ENCODE peak calls at places on chromosomes 5 and 9, in six cellular contexts. C is activated T-helper 1 cell treated with anti-CD3 and anti-CD28 coated beads, Interleukin-2, amount 50 U/mL, for 16 hours; Z is activated naive CD8-positive, alpha-beta T cell treated with anti-CD3 and anti-CD28 coated beads, Interleukin-2, amount 50 U/mL, for 24 hours; P is Calu3; W is posterior cingulate gyrus; L is HTR-8/SVneo. B is an unnamed sample.

GRCh38 chr9:129490583-129491485 is 130.1 kb downstream of the C9orf50 start:
- DNase-seq in C (no peak), W (no peak), L (no peak), P (no peak), Z (no peak), B (no peak)

GRCh38 chr5:131751551-131751950 is 45.3 kb downstream of the FNIP1 start:
- DNase-seq in W (no peak), Z (no peak), P (no peak), C (no peak), L (no peak), B (no peak)

GRCh38 chr9:92186631-92187030 is 71.4 kb upstream of the SPTLC1 start:
- DNase-seq in Z (no peak), P (no peak), C (no peak), W (no peak), L (no peak), B (no peak)

GRCh38 chr9:129900263-129901041 is 65.2 kb downstream of the USP20 start:
- DNase-seq in W (no peak), P (no peak), Z (no peak), C (no peak), L (no peak), B (peak)

GRCh38 chr5:165134146-165134545 is 1628.7 kb downstream of the MAT2B start:
- DNase-seq in Z (no peak), W (no peak), P (no peak), C (no peak), L (no peak), B (no peak)

GRCh38 chr5:113806823-113807222 is 293.3 kb downstream of the YTHDC2 start:
- DNase-seq in Z (no peak), P (peak), C (no peak), W (peak), L (no peak), B (peak)

GRCh38 chr5:181188700-181189362 is 16.2 kb downstream of the TRIM7 start:
- DNase-seq in W (peak), L (no peak), C (peak), Z (peak), P (peak), B (peak)

GRCh38 chr5:155794801-155795200 is 532.2 kb upstream of the SGCD start:
- DNase-seq in Z (no peak), P (no peak), W (no peak), L (no peak), C (no peak), B (no peak)

GRCh38 chr5:89946514-89946913 is 463.0 kb downstream of the CETN3 start:
- DNase-seq in L (no peak), W (no peak), P (no peak), Z (no peak), C (no peak), B (no peak)

GRCh38 chr5:139642213-139642612 is 5.9 kb upstream of the CXXC5 start:
- DNase-seq in W (peak), C (no peak), P (no peak), Z (no peak), L (no peak), B (no peak)

GRCh38 chr9:111955048-111955447 is 58.4 kb downstream of the UGCG start:
- DNase-seq in Z (no peak), W (no peak), L (no peak), P (no peak), C (no peak), B (no peak)

GRCh38 chr5:103467831-103468230 is 94.8 kb downstream of the NUDT12 start:
- DNase-seq in Z (no peak), C (no peak), W (no peak), P (no peak), L (no peak), B (no peak)

GRCh38 chr5:159459951-159460538 is 129.8 kb upstream of the IL12B start:
- DNase-seq in L (no peak), Z (no peak), W (no peak), P (peak), C (no peak), B (no peak)

GRCh38 chr5:92769986-92770385 is 811.0 kb downstream of the NR2F1-AS1 start:
- DNase-seq in W (no peak), C (no peak), Z (no peak), P (no peak), L (no peak), B (no peak)

GRCh38 chr9:107337676-107338590 is 54.9 kb downstream of the RAD23B start:
- DNase-seq in P (no peak), Z (no peak), C (no peak), W (peak), L (no peak), B (peak)

GRCh38 chr5:33737697-33738096 is 154.1 kb downstream of the ADAMTS12 start:
- DNase-seq in W (no peak), P (no peak), L (no peak), C (no peak), Z (no peak), B (no peak)

GRCh38 chr9:109037946-109038345 is 24.6 kb upstream of the CTNNAL1 start:
- DNase-seq in C (no peak), W (no peak), P (no peak), Z (no peak), L (no peak), B (no peak)

GRCh38 chr5:10351199-10351881 is 2.2 kb upstream of the MARCHF6 start:
- DNase-seq in L (no peak), Z (no peak), P (peak), C (no peak), W (no peak), B (peak)

GRCh38 chr5:43636076-43636475 is 33.1 kb downstream of the NNT start:
- DNase-seq in W (no peak), L (no peak), P (no peak), C (no peak), Z (no peak), B (no peak)

GRCh38 chr9:519579-519978 is 304.9 kb downstream of the DOCK8 start:
- DNase-seq in L (no peak), P (no peak), Z (no peak), C (no peak), W (no peak), B (no peak)

GRCh38 chr5:109485030-109485429 is 75.3 kb upstream of the PJA2 start:
- DNase-seq in C (no peak), Z (no peak), W (peak), P (peak), L (no peak), B (peak)

GRCh38 chr5:151040211-151040747 is 19.9 kb downstream of the GPX3 start:
- DNase-seq in L (no peak), Z (no peak), P (no peak), C (no peak), W (no peak), B (no peak)

GRCh38 chr9:99471033-99471432 is 249.0 kb downstream of the SEC61B start:
- DNase-seq in P (no peak), Z (no peak), L (no peak), C (no peak), W (no peak), B (no peak)

GRCh38 chr9:37840560-37841194 is 40.1 kb downstream of the DCAF10 start:
- DNase-seq in L (no peak), P (no peak), Z (peak), C (no peak), W (no peak), B (no peak)

GRCh38 chr5:144368556-144368955 is 197.9 kb downstream of the KCTD16 start:
- DNase-seq in P (no peak), C (no peak), L (no peak), Z (no peak), W (no peak), B (no peak)

B was measured in cerebellum.